ENCODE peak calls at places on chromosomes 13 and 19, in seven cellular contexts. One of them, this sample, is unnamed.
A peak's percentile ranks its signal among the peaks of the same experiment; 100 is the strongest.

GRCh38 chr19:18053571-18054219 is 33.0 kb downstream of the IL12RB1 start:
- DNase-seq in heart right ventricle: no peak
- DNase-seq in aorta: peak; percentile 59
- DNase-seq in CD8-positive, alpha-beta memory T cell: no peak
- DNase-seq in OCI-LY7: no peak
- DNase-seq in thyroid gland: peak; percentile 9
- DNase-seq in testis: no peak
- DNase-seq in this sample: no peak

GRCh38 chr13:34591801-34592454 is 350.1 kb upstream of the NBEA start:
- DNase-seq in heart right ventricle: peak; percentile 29
- DNase-seq in aorta: no peak
- DNase-seq in CD8-positive, alpha-beta memory T cell: no peak
- DNase-seq in OCI-LY7: no peak
- DNase-seq in thyroid gland: peak; percentile 19
- DNase-seq in testis: peak; percentile 17
- DNase-seq in this sample: no peak

GRCh38 chr19:16463991-16464575 is 7.7 kb downstream of the EPS15L1 start:
- DNase-seq in heart right ventricle: no peak
- DNase-seq in aorta: no peak
- DNase-seq in CD8-positive, alpha-beta memory T cell: no peak
- DNase-seq in OCI-LY7: no peak
- DNase-seq in thyroid gland: no peak
- DNase-seq in testis: no peak
- DNase-seq in this sample: no peak

GRCh38 chr19:43934055-43934984 is 762 bp downstream of the ZNF45 start:
- DNase-seq in heart right ventricle: no peak
- DNase-seq in aorta: no peak
- DNase-seq in CD8-positive, alpha-beta memory T cell: no peak
- DNase-seq in OCI-LY7: no peak
- DNase-seq in thyroid gland: no peak
- DNase-seq in testis: no peak
- DNase-seq in this sample: no peak

GRCh38 chr13:110641055-110642015 is 26.0 kb downstream of the NAXD start:
- DNase-seq in heart right ventricle: peak; percentile 37
- DNase-seq in aorta: no peak
- DNase-seq in CD8-positive, alpha-beta memory T cell: no peak
- DNase-seq in OCI-LY7: no peak
- DNase-seq in thyroid gland: peak; percentile 29
- DNase-seq in testis: peak; percentile 72
- DNase-seq in this sample: no peak

GRCh38 chr13:50940509-50940908 is 30.9 kb downstream of the RNASEH2B start:
- DNase-seq in heart right ventricle: no peak
- DNase-seq in aorta: no peak
- DNase-seq in CD8-positive, alpha-beta memory T cell: no peak
- DNase-seq in OCI-LY7: no peak
- DNase-seq in thyroid gland: no peak
- DNase-seq in testis: no peak
- DNase-seq in this sample: no peak

GRCh38 chr13:110138009-110138699 is 168.8 kb downstream of the COL4A1 start:
- DNase-seq in heart right ventricle: peak; percentile 56
- DNase-seq in aorta: peak; percentile 87
- DNase-seq in CD8-positive, alpha-beta memory T cell: no peak
- DNase-seq in OCI-LY7: peak; percentile 2
- DNase-seq in thyroid gland: peak; percentile 77
- DNase-seq in testis: peak; percentile 53
- DNase-seq in this sample: no peak

GRCh38 chr19:10885241-10886169 is 14.2 kb downstream of the CARM1 start:
- DNase-seq in heart right ventricle: no peak
- DNase-seq in aorta: no peak
- DNase-seq in CD8-positive, alpha-beta memory T cell: no peak
- DNase-seq in OCI-LY7: no peak
- DNase-seq in thyroid gland: no peak
- DNase-seq in testis: no peak
- DNase-seq in this sample: no peak

GRCh38 chr19:1512671-1513491 is at the start of gene ADAMTSL5:
- DNase-seq in heart right ventricle: peak; percentile 58
- DNase-seq in aorta: peak; percentile 74
- DNase-seq in CD8-positive, alpha-beta memory T cell: peak; percentile 52
- DNase-seq in OCI-LY7: no peak
- DNase-seq in thyroid gland: no peak
- DNase-seq in testis: no peak
- DNase-seq in this sample: peak; percentile 85

GRCh38 chr19:49712397-49712859 is 21.5 kb downstream of the CPT1C start:
- DNase-seq in heart right ventricle: peak; percentile 40
- DNase-seq in aorta: no peak
- DNase-seq in CD8-positive, alpha-beta memory T cell: no peak
- DNase-seq in OCI-LY7: peak; percentile 31
- DNase-seq in thyroid gland: no peak
- DNase-seq in testis: peak; percentile 78
- DNase-seq in this sample: no peak

GRCh38 chr19:57096640-57097361 is 23.0 kb upstream of the USP29 start:
- DNase-seq in heart right ventricle: no peak
- DNase-seq in aorta: no peak
- DNase-seq in CD8-positive, alpha-beta memory T cell: no peak
- DNase-seq in OCI-LY7: no peak
- DNase-seq in thyroid gland: no peak
- DNase-seq in testis: no peak
- DNase-seq in this sample: no peak

GRCh38 chr19:35124098-35125060 is 8.8 kb downstream of the FXYD3 start:
- DNase-seq in heart right ventricle: peak; percentile 95
- DNase-seq in aorta: peak; percentile 97
- DNase-seq in CD8-positive, alpha-beta memory T cell: peak; percentile 78
- DNase-seq in OCI-LY7: peak; percentile 89
- DNase-seq in thyroid gland: peak; percentile 92
- DNase-seq in testis: peak; percentile 92
- DNase-seq in this sample: peak; percentile 86

GRCh38 chr13:28346136-28346535 is 148.8 kb downstream of the FLT1 start:
- DNase-seq in heart right ventricle: no peak
- DNase-seq in aorta: no peak
- DNase-seq in CD8-positive, alpha-beta memory T cell: no peak
- DNase-seq in OCI-LY7: no peak
- DNase-seq in thyroid gland: no peak
- DNase-seq in testis: no peak
- DNase-seq in this sample: no peak

GRCh38 chr13:110702591-110703526 is 3.1 kb downstream of the CARS2 start:
- DNase-seq in heart right ventricle: no peak
- DNase-seq in aorta: no peak
- DNase-seq in CD8-positive, alpha-beta memory T cell: no peak
- DNase-seq in OCI-LY7: no peak
- DNase-seq in thyroid gland: no peak
- DNase-seq in testis: no peak
- DNase-seq in this sample: no peak

GRCh38 chr13:43363156-43363918 is 340.0 kb downstream of the DNAJC15 start:
- DNase-seq in heart right ventricle: no peak
- DNase-seq in aorta: no peak
- DNase-seq in CD8-positive, alpha-beta memory T cell: no peak
- DNase-seq in OCI-LY7: no peak
- DNase-seq in thyroid gland: no peak
- DNase-seq in testis: no peak
- DNase-seq in this sample: no peak

GRCh38 chr13:106498571-106498970 is 36.9 kb downstream of the EFNB2 start:
- DNase-seq in heart right ventricle: no peak
- DNase-seq in aorta: no peak
- DNase-seq in CD8-positive, alpha-beta memory T cell: no peak
- DNase-seq in OCI-LY7: no peak
- DNase-seq in thyroid gland: no peak
- DNase-seq in testis: no peak
- DNase-seq in this sample: no peak

GRCh38 chr13:106499113-106499512 is 36.3 kb downstream of the EFNB2 start:
- DNase-seq in heart right ventricle: no peak
- DNase-seq in aorta: no peak
- DNase-seq in CD8-positive, alpha-beta memory T cell: no peak
- DNase-seq in OCI-LY7: no peak
- DNase-seq in thyroid gland: no peak
- DNase-seq in testis: no peak
- DNase-seq in this sample: no peak

GRCh38 chr13:106498158-106498557 is 37.3 kb downstream of the EFNB2 start:
- DNase-seq in heart right ventricle: no peak
- DNase-seq in aorta: no peak
- DNase-seq in CD8-positive, alpha-beta memory T cell: no peak
- DNase-seq in OCI-LY7: no peak
- DNase-seq in thyroid gland: no peak
- DNase-seq in testis: no peak
- DNase-seq in this sample: no peak

GRCh38 chr13:106499905-106500304 is 35.6 kb downstream of the EFNB2 start:
- DNase-seq in heart right ventricle: no peak
- DNase-seq in aorta: no peak
- DNase-seq in CD8-positive, alpha-beta memory T cell: no peak
- DNase-seq in OCI-LY7: no peak
- DNase-seq in thyroid gland: no peak
- DNase-seq in testis: no peak
- DNase-seq in this sample: no peak

DNA sequence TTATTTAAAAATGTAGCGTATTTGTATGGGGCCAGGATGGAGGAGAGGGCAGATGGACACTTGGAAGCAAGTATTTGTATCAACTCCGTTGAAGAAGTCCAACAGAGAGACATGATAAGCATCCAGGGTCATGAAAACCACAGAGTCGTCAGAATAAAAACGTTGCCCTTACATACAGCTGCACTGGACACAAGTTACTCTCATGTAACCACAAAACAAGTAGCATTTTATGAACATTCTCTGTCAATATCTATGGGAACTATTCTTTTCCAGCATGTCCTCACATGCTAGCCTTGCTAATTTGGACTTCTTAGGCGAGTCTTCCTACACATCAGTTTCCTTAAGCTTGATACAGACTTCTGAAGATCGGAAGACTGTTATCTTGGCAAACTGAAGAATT is 35.0 kb downstream of the EFNB2 start:
- DNase-seq in heart right ventricle: no peak
- DNase-seq in aorta: no peak
- DNase-seq in CD8-positive, alpha-beta memory T cell: no peak
- DNase-seq in OCI-LY7: no peak
- DNase-seq in thyroid gland: no peak
- DNase-seq in testis: no peak
- DNase-seq in this sample: no peak
- H3K27ac ChIP-seq in heart right ventricle: peak overlapping the region; percentile 4
- H3K27ac ChIP-seq in aorta: no peak overlapping the region
- H3K27ac ChIP-seq in CD8-positive, alpha-beta memory T cell: no peak overlapping the region
- H3K27ac ChIP-seq in OCI-LY7: no peak overlapping the region
- H3K27ac ChIP-seq in thyroid gland: no peak overlapping the region
- H3K27ac ChIP-seq in testis: peak overlapping the region; percentile 4
- H3K27ac ChIP-seq in this sample: no peak overlapping the region

DNA sequence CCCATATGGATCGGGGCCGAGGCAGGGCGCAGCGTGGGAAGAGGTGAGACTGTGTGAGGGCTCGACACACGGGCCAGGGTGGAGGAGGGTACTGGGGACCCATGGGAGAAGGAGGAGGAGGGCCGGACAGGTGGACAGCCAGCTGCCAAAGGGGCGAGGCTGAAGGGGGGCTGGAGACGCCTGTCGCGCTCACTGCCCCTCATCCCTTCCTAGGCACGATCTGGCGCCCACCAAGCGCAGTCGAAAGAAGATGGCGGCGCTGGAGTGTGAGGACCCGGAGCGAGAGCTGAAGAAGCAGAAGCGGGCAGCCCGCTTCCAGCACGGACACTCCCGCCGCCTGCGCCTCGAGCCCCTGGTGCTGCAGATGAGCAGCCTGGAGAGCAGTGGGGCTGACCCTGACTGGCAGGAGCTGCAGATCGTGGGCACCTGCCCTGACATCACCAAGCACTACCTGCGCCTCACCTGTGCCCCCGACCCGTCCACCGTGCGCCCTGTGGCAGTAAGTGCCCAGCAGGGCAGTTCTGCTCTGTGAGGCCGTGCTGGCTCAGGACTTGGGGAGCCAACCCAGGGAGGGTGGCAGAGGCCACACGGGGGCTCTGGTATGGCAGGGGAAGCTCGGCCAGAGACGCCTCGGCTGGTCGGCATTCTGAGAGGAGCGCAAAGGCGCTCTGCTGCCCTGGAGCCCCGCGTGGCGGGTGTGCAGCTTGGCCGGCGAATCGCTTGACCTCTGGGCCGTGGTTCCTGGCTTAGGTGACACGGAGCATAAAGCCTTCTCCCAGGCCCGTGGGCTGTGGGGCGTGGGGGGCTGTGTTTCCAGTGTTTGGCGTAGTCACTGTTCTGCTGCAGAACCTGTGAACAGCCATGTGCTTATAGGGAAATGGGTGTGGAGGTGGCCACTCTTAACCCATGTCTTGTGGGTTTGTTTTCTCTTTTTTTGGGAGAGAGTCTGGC is 6.9 kb downstream of the LENG9 start:
- DNase-seq in heart right ventricle: no peak
- DNase-seq in aorta: no peak
- DNase-seq in CD8-positive, alpha-beta memory T cell: no peak
- DNase-seq in OCI-LY7: no peak
- DNase-seq in thyroid gland: no peak
- DNase-seq in testis: no peak
- DNase-seq in this sample: no peak
- H3K36me3 ChIP-seq in heart right ventricle: peaks cover 46% of the 10 kb centered on the region
- H3K36me3 ChIP-seq in aorta: peaks cover 6% of the 10 kb centered on the region
- H3K36me3 ChIP-seq in CD8-positive, alpha-beta memory T cell: peaks cover 87% of the 10 kb centered on the region
- H3K36me3 ChIP-seq in OCI-LY7: peaks cover 96% of the 10 kb centered on the region
- H3K36me3 ChIP-seq in thyroid gland: peaks cover 96% of the 10 kb centered on the region
- H3K36me3 ChIP-seq in testis: no peaks in the 10 kb centered on the region
- H3K36me3 ChIP-seq in this sample: peaks cover 90% of the 10 kb centered on the region

GRCh38 chr19:30059741-30060140 is 117.7 kb downstream of the URI1 start:
- DNase-seq in heart right ventricle: no peak
- DNase-seq in aorta: no peak
- DNase-seq in CD8-positive, alpha-beta memory T cell: no peak
- DNase-seq in OCI-LY7: no peak
- DNase-seq in thyroid gland: no peak
- DNase-seq in testis: no peak
- DNase-seq in this sample: no peak
- H3K27ac ChIP-seq in heart right ventricle: no peak overlapping the region
- H3K27ac ChIP-seq in aorta: no peak overlapping the region
- H3K27ac ChIP-seq in CD8-positive, alpha-beta memory T cell: no peak overlapping the region
- H3K27ac ChIP-seq in OCI-LY7: no peak overlapping the region
- H3K27ac ChIP-seq in thyroid gland: no peak overlapping the region
- H3K27ac ChIP-seq in testis: no peak overlapping the region
- H3K27ac ChIP-seq in this sample: no peak overlapping the region

GRCh38 chr19:37243206-37243632 is 25.2 kb downstream of the ZNF383 start:
- DNase-seq in heart right ventricle: no peak
- DNase-seq in aorta: no peak
- DNase-seq in CD8-positive, alpha-beta memory T cell: no peak
- DNase-seq in OCI-LY7: no peak
- DNase-seq in thyroid gland: no peak
- DNase-seq in testis: no peak
- DNase-seq in this sample: no peak
- H3K36me3 ChIP-seq in heart right ventricle: peaks cover 20% of the 10 kb centered on the region
- H3K36me3 ChIP-seq in aorta: peaks cover 34% of the 10 kb centered on the region
- H3K36me3 ChIP-seq in CD8-positive, alpha-beta memory T cell: peaks cover 47% of the 10 kb centered on the region
- H3K36me3 ChIP-seq in OCI-LY7: peaks cover 71% of the 10 kb centered on the region
- H3K36me3 ChIP-seq in thyroid gland: peaks cover 50% of the 10 kb centered on the region
- H3K36me3 ChIP-seq in testis: no peaks in the 10 kb centered on the region
- H3K36me3 ChIP-seq in this sample: peaks cover 54% of the 10 kb centered on the region

DNA sequence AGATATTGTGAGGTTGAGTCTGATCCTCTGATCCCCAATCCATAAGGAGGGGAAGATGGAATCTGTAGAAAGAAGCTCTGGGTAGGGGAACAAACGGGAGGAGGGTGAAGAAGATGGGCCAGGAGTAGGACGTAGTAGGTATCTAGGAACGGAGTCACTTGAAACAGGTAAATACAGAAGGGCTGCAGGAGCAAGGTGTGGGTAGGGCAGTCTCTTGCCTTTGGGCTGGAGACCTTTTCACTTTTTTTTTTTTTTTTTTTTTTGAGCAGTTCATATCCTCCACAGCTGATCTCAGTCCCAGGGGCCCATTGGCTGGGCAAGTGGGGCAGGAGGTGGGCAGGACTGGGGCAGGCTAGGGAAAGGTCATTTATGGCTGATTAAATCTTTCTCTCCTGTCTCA is 1.5 kb downstream of the BCKDHA start:
- DNase-seq in heart right ventricle: no peak
- DNase-seq in aorta: no peak
- DNase-seq in CD8-positive, alpha-beta memory T cell: no peak
- DNase-seq in OCI-LY7: no peak
- DNase-seq in thyroid gland: no peak
- DNase-seq in testis: no peak
- DNase-seq in this sample: no peak
- H3K27ac ChIP-seq in heart right ventricle: no peak overlapping the region
- H3K27ac ChIP-seq in aorta: no peak overlapping the region
- H3K27ac ChIP-seq in CD8-positive, alpha-beta memory T cell: peak overlapping the region; percentile 91
- H3K27ac ChIP-seq in OCI-LY7: no peak overlapping the region
- H3K27ac ChIP-seq in thyroid gland: no peak overlapping the region
- H3K27ac ChIP-seq in testis: no peak overlapping the region
- H3K27ac ChIP-seq in this sample: no peak overlapping the region

This sample was measured in CD4-positive, CD25-positive, alpha-beta regulatory T cell.